ENCODE peak calls at places on chromosomes 12 and 14, in ten cellular contexts. O is A549, N is mesendoderm, P is H1, W is keratinocyte, D is fibroblast of lung, F is endothelial cell of umbilical vein, R is HCT116, T is Karpas-422, G is IMR-90. I is an unnamed sample.

GRCh38 chr12:91633206-91633605 is 450.6 kb upstream of the DCN start:
- DNase-seq in R (no peak), P (no peak), W (no peak), O (no peak), N (no peak), D (no peak), T (no peak), F (no peak), G (no peak), I (no peak)

GRCh38 chr14:91412939-91413338 is 4.7 kb downstream of the CCDC88C start:
- DNase-seq in D (no peak), W (no peak), O (no peak), P (no peak), G (no peak), T (no peak), R (no peak), N (no peak), F (no peak), I (no peak)

GRCh38 chr12:102390068-102390467 is 90.3 kb downstream of the IGF1 start:
- DNase-seq in O (no peak), G (no peak), F (no peak), P (no peak), W (no peak), D (no peak), R (no peak), T (no peak), N (no peak), I (no peak)

GRCh38 chr12:131038961-131039360 is 85.3 kb downstream of the ADGRD1 start:
- DNase-seq in T (no peak), O (no peak), W (no peak), R (no peak), F (no peak), G (no peak), P (no peak), N (no peak), D (no peak), I (no peak)

GRCh38 chr12:107514887-107515445 is 170.6 kb upstream of the PWP1 start:
- DNase-seq in F (no peak), D (peak; percentile 81), G (peak; percentile 67), N (no peak), P (no peak), T (no peak), R (no peak), W (peak; percentile 45), O (peak; percentile 72), I (peak; percentile 89)

GRCh38 chr14:38078393-38078792 is 129.3 kb upstream of the SSTR1 start:
- DNase-seq in N (no peak), D (no peak), W (no peak), R (no peak), F (no peak), P (no peak), O (no peak), T (peak; percentile 44), G (no peak), I (no peak)

GRCh38 chr12:121576851-121577391 is 3.9 kb downstream of the KDM2B start:
- DNase-seq in D (peak; percentile 90), O (peak; percentile 73), F (no peak), G (peak; percentile 95), P (peak; percentile 78), N (peak; percentile 97), T (no peak), W (no peak), R (no peak), I (peak; percentile 83)

GRCh38 chr14:55220230-55220629 is 28.8 kb upstream of the DLGAP5 start:
- DNase-seq in W (no peak), D (no peak), P (no peak), O (no peak), F (no peak), T (no peak), N (no peak), R (no peak), G (no peak), I (no peak)

GRCh38 chr12:109461049-109461845 is 15.9 kb downstream of the KCTD10 start:
- DNase-seq in N (peak; percentile 51), W (no peak), F (peak; percentile 64), P (no peak), T (peak; percentile 66), R (no peak), G (peak; percentile 62), O (peak; percentile 45), D (peak; percentile 68), I (peak; percentile 43)

GRCh38 chr12:109460538-109460937 is 16.6 kb downstream of the KCTD10 start:
- DNase-seq in G (no peak), O (no peak), F (no peak), R (no peak), P (no peak), D (no peak), N (no peak), W (no peak), T (no peak), I (no peak)

GRCh38 chr12:109459247-109459646 is 17.9 kb downstream of the KCTD10 start:
- DNase-seq in W (no peak), R (no peak), O (no peak), G (peak; percentile 89), P (no peak), N (no peak), F (no peak), D (peak; percentile 53), T (no peak), I (no peak)

GRCh38 chr12:109458086-109458485 is 19.0 kb downstream of the KCTD10 start:
- DNase-seq in T (no peak), D (peak; percentile 89), N (no peak), G (peak; percentile 84), O (no peak), R (no peak), F (peak; percentile 59), P (no peak), W (no peak), I (no peak)

DNA sequence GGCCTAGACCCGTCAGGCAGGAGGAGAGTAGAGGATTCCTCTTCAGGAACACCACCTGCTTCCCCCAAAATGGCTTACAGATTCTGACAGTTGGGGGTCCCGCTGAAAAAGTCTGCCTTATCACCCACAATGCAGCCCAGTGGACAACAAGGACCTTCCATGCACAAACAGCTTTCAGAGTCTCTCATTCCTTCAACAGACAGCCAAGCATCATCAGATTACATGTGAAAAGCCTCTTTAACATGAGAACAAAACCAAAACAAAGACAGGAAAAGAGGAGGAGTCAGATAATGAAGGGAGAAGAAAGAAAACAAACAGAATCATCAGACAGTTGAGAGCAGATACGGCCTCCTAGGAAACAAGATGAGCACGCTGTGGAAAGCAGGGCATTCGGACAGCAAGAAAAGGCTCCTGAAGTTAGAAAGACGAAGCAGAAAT is 18.3 kb downstream of the KCTD10 start:
- DNase-seq in F (peak; percentile 78), O (no peak), D (peak; percentile 52), G (peak; percentile 74), R (no peak), T (no peak), P (no peak), W (no peak), N (peak; percentile 66), I (no peak)
- H3K4me2 ChIP-seq in F (peak overlapping the region; percentile 13), O (no peak overlapping the region), D (peak overlapping the region; percentile 60), G (peak overlapping the region; percentile 61), R (no peak overlapping the region), T (no peak overlapping the region), P (peak overlapping the region; percentile 63), W (no peak overlapping the region), N (no peak overlapping the region), I (no peak overlapping the region)

GRCh38 chr14:97781961-97782360 is 984.8 kb downstream of the VRK1 start:
- DNase-seq in P (no peak), T (no peak), O (no peak), N (no peak), W (no peak), D (no peak), F (no peak), R (no peak), G (no peak), I (no peak)

GRCh38 chr14:97776890-97777564 is 979.8 kb downstream of the VRK1 start:
- DNase-seq in F (no peak), R (no peak), O (no peak), T (no peak), N (peak; percentile 13), G (no peak), W (no peak), D (no peak), P (no peak), I (peak; percentile 36)

GRCh38 chr14:97779140-97779539 is 982.0 kb downstream of the VRK1 start:
- DNase-seq in O (no peak), R (no peak), G (no peak), N (no peak), F (no peak), P (no peak), T (no peak), W (no peak), D (no peak), I (no peak)

GRCh38 chr14:97780804-97781203 is 983.6 kb downstream of the VRK1 start:
- DNase-seq in D (no peak), T (no peak), N (no peak), O (no peak), R (no peak), W (no peak), F (no peak), P (no peak), G (no peak), I (no peak)

GRCh38 chr14:97777622-97778021 is 980.4 kb downstream of the VRK1 start:
- DNase-seq in R (no peak), P (no peak), D (no peak), O (no peak), G (no peak), F (no peak), N (no peak), W (no peak), T (peak; percentile 46), I (no peak)
- H3K4me2 ChIP-seq in R (no peak overlapping the region), P (no peak overlapping the region), D (no peak overlapping the region), O (no peak overlapping the region), G (no peak overlapping the region), F (no peak overlapping the region), N (no peak overlapping the region), W (no peak overlapping the region), T (no peak overlapping the region), I (no peak overlapping the region)

GRCh38 chr14:72970058-72970630 is 43.9 kb downstream of the DCAF4 start:
- DNase-seq in R (no peak), P (no peak), O (no peak), G (no peak), D (no peak), F (no peak), N (no peak), W (no peak), T (no peak), I (no peak)

GRCh38 chr14:72975776-72976175 is 49.5 kb downstream of the DCAF4 start:
- DNase-seq in F (no peak), R (no peak), D (no peak), W (no peak), O (peak; percentile 44), N (peak; percentile 22), G (no peak), T (peak; percentile 71), P (no peak), I (peak; percentile 10)

GRCh38 chr14:72970824-72971434 is 44.7 kb downstream of the DCAF4 start:
- DNase-seq in N (no peak), G (no peak), W (no peak), R (no peak), F (no peak), T (no peak), O (no peak), P (no peak), D (no peak), I (no peak)

GRCh38 chr14:72978856-72979255 is 48.0 kb downstream of the ZFYVE1 start:
- DNase-seq in O (no peak), G (no peak), F (no peak), T (no peak), N (no peak), W (no peak), D (no peak), R (no peak), P (no peak), I (no peak)

GRCh38 chr14:72974661-72975060 is 48.4 kb downstream of the DCAF4 start:
- DNase-seq in N (no peak), D (no peak), F (no peak), G (no peak), R (no peak), T (no peak), P (no peak), O (no peak), W (no peak), I (no peak)
- H3K4me2 ChIP-seq in N (no peak overlapping the region), D (no peak overlapping the region), F (no peak overlapping the region), G (no peak overlapping the region), R (no peak overlapping the region), T (no peak overlapping the region), P (no peak overlapping the region), O (no peak overlapping the region), W (no peak overlapping the region), I (no peak overlapping the region)

GRCh38 chr12:29625359-29625953 is 128.0 kb upstream of the OVCH1 start:
- DNase-seq in F (no peak), P (no peak), W (no peak), N (no peak), R (no peak), G (peak; percentile 13), D (peak; percentile 17), O (no peak), T (no peak), I (no peak)
- H3K4me2 ChIP-seq in F (no peak overlapping the region), P (no peak overlapping the region), W (no peak overlapping the region), N (no peak overlapping the region), R (no peak overlapping the region), G (peak overlapping the region; percentile 36), D (no peak overlapping the region), O (no peak overlapping the region), T (no peak overlapping the region), I (no peak overlapping the region)